ENCODE peak calls at places on chromosome 2, in four cellular contexts. I is left ventricle myocardium superior, B is amygdala, M is AG08396. J is an unnamed sample.

GRCh38 chr2:203999844-204000243 is 63.3 kb downstream of the ICOS start:
- DNase-seq in I (no peak), B (no peak), M (no peak), J (no peak)

GRCh38 chr2:98165516-98166071 is 78.6 kb downstream of the VWA3B start:
- DNase-seq in I (no peak), B (no peak), M (no peak), J (no peak)

GRCh38 chr2:24359701-24360049 is 661 bp downstream of the ITSN2 start:
- DNase-seq in I (peak), B (peak), M (peak), J (peak)

GRCh38 chr2:41695714-41696113 is 352.1 kb upstream of the PKDCC start:
- DNase-seq in I (no peak), B (no peak), M (no peak), J (no peak)

GRCh38 chr2:23532311-23533013 is 147.5 kb downstream of the KLHL29 start:
- DNase-seq in I (no peak), B (no peak), M (no peak), J (no peak)

GRCh38 chr2:184589261-184589660 is 9.1 kb upstream of the ZNF804A start:
- DNase-seq in I (no peak), B (no peak), M (no peak), J (no peak)

GRCh38 chr2:147818741-147819140 is 26.1 kb upstream of the ACVR2A start:
- DNase-seq in I (no peak), B (no peak), M (no peak), J (no peak)

GRCh38 chr2:172861163-172861562 is 125.5 kb downstream of the RAPGEF4 start:
- DNase-seq in I (no peak), B (no peak), M (no peak), J (no peak)

GRCh38 chr2:217360781-217361485 is 501.1 kb upstream of the TNP1 start:
- DNase-seq in I (peak), B (no peak), M (peak), J (no peak)

GRCh38 chr2:85181093-85181685 is 48.0 kb downstream of the TCF7L1 start:
- DNase-seq in I (no peak), B (no peak), M (no peak), J (no peak)